ENCODE peak calls at places on chromosomes 7 and 10, in six cellular contexts. N is HCT116, U is H1, H is K562, Q is GM12878, O is HepG2. L is an unnamed sample. For H4K20me1, the result is how much of the 10 kb centered on the place peaks cover.

GRCh38 chr7:22995011-22995410 is 18.9 kb downstream of the HYCC1 start:
- DNase-seq in N (no peak), U (no peak), H (no peak), Q (no peak), O (no peak), L (no peak)

GRCh38 chr7:85114342-85114741 is 72.5 kb downstream of the SEMA3D start:
- DNase-seq in N (peak), U (no peak), H (no peak), Q (no peak), O (no peak), L (no peak)

GRCh38 chr7:1954366-1955004 is 278.3 kb downstream of the MAD1L1 start:
- DNase-seq in N (no peak), U (no peak), H (peak), Q (no peak), O (no peak), L (no peak)

GRCh38 chr7:71780282-71780681 is 631.9 kb downstream of the CALN1 start:
- DNase-seq in N (no peak), U (no peak), H (no peak), Q (no peak), O (no peak), L (no peak)

GRCh38 chr10:12667006-12667405 is 317.7 kb downstream of the CAMK1D start:
- DNase-seq in N (no peak), U (no peak), H (no peak), Q (no peak), O (no peak), L (peak)

GRCh38 chr7:87570178-87570577 is 30.5 kb downstream of the ABCB1 start:
- DNase-seq in N (peak), U (no peak), H (no peak), Q (no peak), O (no peak), L (no peak)

GRCh38 chr10:50618624-50619023 is 5.1 kb downstream of the SGMS1 start:
- DNase-seq in N (no peak), U (no peak), H (no peak), Q (no peak), O (no peak), L (no peak)

GRCh38 chr10:76309744-76310441 is 878.5 kb downstream of the LRMDA start:
- DNase-seq in N (no peak), U (no peak), H (no peak), Q (no peak), O (no peak), L (peak)

GRCh38 chr7:44867073-44867990 is 18.0 kb downstream of the PURB start:
- DNase-seq in N (peak), U (no peak), H (peak), Q (no peak), O (peak), L (no peak)

GRCh38 chr7:155418304-155418703 is 39.6 kb upstream of the EN2 start:
- DNase-seq in N (no peak), U (no peak), H (no peak), Q (no peak), O (no peak), L (no peak)

GRCh38 chr7:89335490-89335889 is 540.0 kb upstream of the TEX47 start:
- DNase-seq in N (no peak), U (no peak), H (no peak), Q (no peak), O (no peak), L (no peak)

GRCh38 chr10:85608706-85609105 is 757.9 kb downstream of the GRID1 start:
- DNase-seq in N (no peak), U (peak), H (no peak), Q (no peak), O (no peak), L (no peak)

GRCh38 chr7:45001138-45001694 is 1.2 kb downstream of the CCM2 start:
- DNase-seq in N (no peak), U (no peak), H (peak), Q (no peak), O (no peak), L (peak)

GRCh38 chr10:18140957-18141888 is 999 bp downstream of the CACNB2 start:
- DNase-seq in N (no peak), U (peak), H (no peak), Q (no peak), O (no peak), L (peak)

GRCh38 chr10:107653832-107654287 is 489.4 kb upstream of the SORCS1 start:
- DNase-seq in N (no peak), U (no peak), H (no peak), Q (peak), O (no peak), L (no peak)
- TF ChIP-seq RAD21 in N (no peak), U (no peak), H (no peak), Q (no peak), O (no peak), L (no peak)

DNA sequence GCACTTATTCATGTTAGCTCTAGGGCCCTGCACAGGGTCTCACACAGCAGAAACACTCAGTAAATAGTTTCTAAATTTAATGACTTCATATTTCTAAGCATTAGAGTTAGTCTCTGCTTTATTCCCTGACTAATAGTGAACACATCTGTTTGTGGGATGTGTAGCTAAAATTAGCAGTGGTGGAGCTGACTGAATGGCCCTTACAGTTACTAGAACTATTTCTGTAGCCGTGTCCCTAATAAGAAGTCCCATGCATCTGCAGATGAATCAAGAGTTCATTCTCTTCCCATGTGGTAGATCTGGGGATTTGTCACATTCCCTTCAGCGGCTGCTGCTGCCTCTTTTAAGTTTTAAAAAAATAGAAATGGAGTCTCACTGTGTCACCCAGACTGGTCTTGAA is 11.7 kb downstream of the MAP3K8 start:
- DNase-seq in N (no peak), U (no peak), H (no peak), Q (no peak), O (no peak), L (no peak)
- TF ChIP-seq SIN3A in N (no peak), U (no peak), H (no peak), Q (no peak), O (no peak), L (no peak)

GRCh38 chr7:35893649-35894048 is 92.8 kb downstream of the SEPTIN7 start:
- DNase-seq in N (no peak), U (no peak), H (no peak), Q (no peak), O (no peak), L (no peak)

GRCh38 chr7:35891004-35891830 is 90.4 kb downstream of the SEPTIN7 start:
- DNase-seq in N (no peak), U (no peak), H (no peak), Q (no peak), O (no peak), L (no peak)

GRCh38 chr7:35889001-35889400 is 88.1 kb downstream of the SEPTIN7 start:
- DNase-seq in N (no peak), U (no peak), H (no peak), Q (no peak), O (no peak), L (no peak)

GRCh38 chr7:35894721-35895120 is 93.9 kb downstream of the SEPTIN7 start:
- DNase-seq in N (no peak), U (no peak), H (no peak), Q (no peak), O (no peak), L (no peak)

GRCh38 chr7:35889870-35890269 is 89.0 kb downstream of the SEPTIN7 start:
- DNase-seq in N (no peak), U (no peak), H (no peak), Q (no peak), O (no peak), L (no peak)
- H4K20me1 ChIP-seq in N (under half), U (under half), H (under half), Q (under half), O (under half), L (under half)

DNA sequence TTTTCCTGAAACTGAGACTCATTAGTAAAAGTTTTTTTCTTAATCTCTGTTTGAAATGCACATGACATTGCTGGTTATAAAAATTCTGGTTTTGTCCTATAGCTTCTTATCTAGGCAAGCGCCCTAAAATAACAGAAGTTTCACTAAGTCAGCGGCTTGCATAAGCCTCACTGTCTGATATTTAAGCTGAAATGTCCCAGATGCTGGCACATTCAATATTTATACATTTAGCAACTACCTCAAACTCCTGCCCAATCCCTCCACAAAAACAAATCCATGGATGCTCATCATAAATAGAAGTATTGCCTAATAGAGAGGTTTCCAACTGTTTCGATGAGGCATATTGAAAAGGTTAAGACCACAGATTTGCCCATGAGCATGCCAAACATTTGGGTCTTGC is 83.2 kb upstream of the EGR2 start:
- DNase-seq in N (no peak), U (no peak), H (no peak), Q (no peak), O (no peak), L (no peak)
- TF ChIP-seq RAD21 in N (no peak), U (no peak), H (no peak), Q (no peak), O (no peak), L (no peak)

GRCh38 chr7:39741942-39742623 is 118.7 kb downstream of the RALA start:
- DNase-seq in N (no peak), U (peak), H (peak), Q (no peak), O (no peak), L (peak)
- TF ChIP-seq SIN3A in N (no peak), U (no peak), H (no peak), Q (no peak), O (no peak), L (no peak)